ENCODE peak calls at places on chromosome 11, in four cellular contexts. A is IMR-90, U is K562, H is GM12878. K is an unnamed sample.

GRCh38 chr11:131195801-131196517 is 174.5 kb upstream of the NTM start:
- DNase-seq in A (peak), U (no peak), H (no peak), K (no peak)

GRCh38 chr11:57269580-57270021 is 32.6 kb upstream of the APLNR start:
- DNase-seq in A (no peak), U (no peak), H (no peak), K (peak)

GRCh38 chr11:38553033-38553432 is 1955.0 kb upstream of the RAG2 start:
- DNase-seq in A (no peak), U (no peak), H (no peak), K (no peak)

GRCh38 chr11:12087075-12087775 is 23.2 kb upstream of the MICAL2 start:
- DNase-seq in A (peak), U (no peak), H (no peak), K (peak)

GRCh38 chr11:130891326-130891725 is 25.0 kb downstream of the SNX19 start:
- DNase-seq in A (peak), U (no peak), H (no peak), K (peak)

GRCh38 chr11:132886335-132886734 is 646.0 kb downstream of the OPCML start:
- DNase-seq in A (peak), U (no peak), H (no peak), K (no peak)

GRCh38 chr11:85953491-85954143 is 98.4 kb downstream of the CCDC83 start:
- DNase-seq in A (peak), U (peak), H (no peak), K (no peak)

GRCh38 chr11:101127699-101128570 is 1.7 kb downstream of the PGR start:
- DNase-seq in A (no peak), U (peak), H (no peak), K (no peak)

GRCh38 chr11:32312206-32312817 is 123.0 kb downstream of the WT1 start:
- DNase-seq in A (peak), U (no peak), H (no peak), K (peak)

GRCh38 chr11:130765951-130766649 is 150.2 kb downstream of the SNX19 start:
- DNase-seq in A (no peak), U (no peak), H (peak), K (no peak)

GRCh38 chr11:6746086-6746618 is 25.6 kb downstream of the OR2AG2 start:
- DNase-seq in A (no peak), U (no peak), H (peak), K (peak)

GRCh38 chr11:86592659-86593451 is 79.6 kb downstream of the ME3 start:
- DNase-seq in A (peak), U (peak), H (peak), K (peak)

GRCh38 chr11:118939948-118940598 is 14.3 kb upstream of the BCL9L start:
- DNase-seq in A (no peak), U (peak), H (no peak), K (no peak)

GRCh38 chr11:126113515-126113957 is 50.9 kb upstream of the CDON start:
- DNase-seq in A (peak), U (peak), H (no peak), K (peak)

GRCh38 chr11:131688056-131688693 is 317.8 kb downstream of the NTM start:
- DNase-seq in A (peak), U (peak), H (no peak), K (peak)

GRCh38 chr11:84612645-84613044 is 1014.5 kb downstream of the DLG2 start:
- DNase-seq in A (no peak), U (no peak), H (no peak), K (no peak)

GRCh38 chr11:19735512-19735911 is 22.9 kb downstream of the NAV2 start:
- DNase-seq in A (peak), U (no peak), H (no peak), K (no peak)

GRCh38 chr11:19734171-19734570 is 21.5 kb downstream of the NAV2 start:
- DNase-seq in A (peak), U (no peak), H (no peak), K (no peak)

GRCh38 chr11:2213384-2213842 is 41.8 kb upstream of the TH start:
- DNase-seq in A (no peak), U (no peak), H (no peak), K (no peak)

GRCh38 chr11:2215230-2215560 is 43.6 kb upstream of the TH start:
- DNase-seq in A (no peak), U (no peak), H (no peak), K (no peak)

GRCh38 chr11:2213890-2214526 is 42.4 kb upstream of the TH start:
- DNase-seq in A (no peak), U (no peak), H (no peak), K (no peak)

GRCh38 chr11:2215561-2216399 is 44.2 kb upstream of the TH start:
- DNase-seq in A (no peak), U (no peak), H (no peak), K (no peak)

GRCh38 chr11:2214527-2215229 is 43.1 kb upstream of the TH start:
- DNase-seq in A (no peak), U (no peak), H (no peak), K (no peak)
- TF ChIP-seq FOS in A (no peak), U (no peak), H (no peak), K (no peak)

DNA sequence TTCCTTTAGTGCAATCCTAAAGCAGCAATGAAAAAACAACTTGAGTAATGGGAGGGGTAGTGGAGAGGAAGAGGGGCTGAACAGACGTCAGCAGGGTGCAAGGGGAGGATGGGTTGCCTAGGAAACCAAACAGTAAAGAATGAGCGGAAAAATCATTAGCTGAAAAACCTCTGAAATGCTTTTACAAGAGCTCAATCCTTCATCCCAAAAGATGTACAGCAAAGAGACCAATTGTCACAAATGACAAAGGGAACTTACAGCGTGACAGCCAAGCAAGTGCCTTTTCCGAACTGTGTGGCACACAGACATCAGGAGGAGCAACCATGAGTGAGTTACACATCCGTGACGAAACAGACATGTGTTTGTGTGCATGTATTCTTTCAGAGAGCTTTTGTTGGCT is 104.6 kb downstream of the SIK3 start:
- DNase-seq in A (no peak), U (no peak), H (no peak), K (peak)
- TF ChIP-seq FOS in A (no peak), U (no peak), H (no peak), K (no peak)

DNA sequence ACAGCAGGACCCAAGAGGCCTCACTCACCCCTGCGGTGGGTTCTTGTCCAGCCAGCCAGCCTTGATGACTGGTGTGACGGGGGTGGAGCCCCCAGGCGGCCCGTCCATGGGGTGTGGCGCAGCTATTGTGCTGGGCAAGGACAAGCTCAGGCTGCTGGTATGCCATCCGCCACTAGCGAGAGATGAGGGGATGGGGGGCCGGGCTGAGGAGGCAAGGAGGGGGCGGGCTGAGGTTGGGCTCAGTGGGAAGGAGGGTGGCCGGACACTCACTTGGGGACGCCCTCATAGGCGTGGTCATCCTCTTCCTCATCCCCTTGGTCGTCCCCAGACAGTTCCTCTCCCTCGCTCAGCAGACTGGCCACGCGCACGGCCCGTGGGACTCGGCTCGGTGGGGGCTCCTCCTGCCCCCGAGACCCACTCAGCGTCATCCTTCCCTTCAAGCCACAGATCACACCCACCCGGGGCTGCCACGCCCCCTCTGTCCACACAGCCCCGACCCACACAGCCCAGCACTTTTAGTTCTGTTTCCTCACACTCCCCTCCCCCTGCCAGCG is 38.0 kb upstream of the PDE2A start:
- DNase-seq in A (no peak), U (no peak), H (no peak), K (no peak)
- TF ChIP-seq FOS in A (no peak), U (no peak), H (no peak), K (no peak)

GRCh38 chr11:129117595-129118350 is 74.4 kb downstream of the ARHGAP32 start:
- DNase-seq in A (peak), U (peak), H (no peak), K (peak)
- TF ChIP-seq FOS in A (no peak), U (no peak), H (no peak), K (no peak)

DNA sequence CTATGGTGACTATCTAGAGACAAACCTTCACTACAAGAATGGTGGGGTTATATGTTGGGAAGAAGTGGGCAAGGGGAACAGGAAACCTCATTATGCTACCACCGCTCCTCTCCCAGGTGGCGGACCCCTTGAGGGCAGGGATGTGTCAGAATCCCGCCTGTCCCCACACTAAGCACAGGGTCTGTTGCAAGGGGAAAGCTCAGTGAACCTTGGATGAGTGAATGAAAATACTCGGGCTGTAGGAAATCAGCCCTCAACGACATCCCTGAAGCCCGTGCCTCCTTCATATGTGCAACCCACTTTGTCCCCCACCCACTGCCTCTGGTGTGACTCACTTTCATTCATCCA is 68.2 kb upstream of the AMPD3 start:
- DNase-seq in A (no peak), U (no peak), H (no peak), K (no peak)
- TF ChIP-seq FOS in A (no peak), U (no peak), H (no peak), K (no peak)

GRCh38 chr11:96149743-96150555 is 193.0 kb downstream of the MAML2 start:
- DNase-seq in A (peak), U (peak), H (no peak), K (no peak)
- TF ChIP-seq FOS in A (peak), U (no peak), H (no peak), K (no peak)

GRCh38 chr11:46295312-46295995 is 18.0 kb downstream of the CREB3L1 start:
- DNase-seq in A (peak), U (peak), H (no peak), K (peak)
- TF ChIP-seq FOS in A (no peak), U (peak), H (no peak), K (no peak)

K was measured in endothelial cell of umbilical vein.